ENCODE peak calls at places on chromosomes 3 and 15, in ten cellular contexts. H is RKO, R is KG1, J is A172, N is AG20443, Y is posterior vena cava, B is COR-L47, S is T-cell, Q is fibroblast of gingiva, W is bronchial epithelial cell. U is an unnamed sample.

GRCh38 chr15:29522373-29523276 is 253.0 kb upstream of the NSMCE3 start:
- DNase-seq in H (no peak), R (no peak), S (no peak), N (no peak), W (peak), Q (no peak), Y (no peak), B (peak), J (peak), U (no peak)

GRCh38 chr3:147189016-147189415 is 217.3 kb downstream of the ZIC4 start:
- DNase-seq in Q (no peak), R (no peak), H (no peak), Y (no peak), W (no peak), J (no peak), S (no peak), B (no peak), N (no peak), U (no peak)

GRCh38 chr15:88166330-88166993 is 90.1 kb downstream of the NTRK3 start:
- DNase-seq in R (no peak), B (no peak), J (peak), N (peak), Q (no peak), Y (no peak), S (no peak), W (no peak), H (peak), U (no peak)

GRCh38 chr15:59879506-59879905 is 124.6 kb upstream of the FOXB1 start:
- DNase-seq in H (no peak), J (peak), Y (no peak), Q (peak), S (no peak), W (peak), R (no peak), B (no peak), N (peak), U (no peak)

GRCh38 chr3:179324270-179324754 is 1.5 kb downstream of the ZNF639 start:
- DNase-seq in J (peak), Q (peak), W (peak), S (no peak), R (no peak), H (peak), N (peak), B (peak), Y (no peak), U (no peak)

GRCh38 chr15:63439536-63440264 is 58.1 kb upstream of the CA12 start:
- DNase-seq in R (no peak), J (peak), B (no peak), N (peak), Q (no peak), S (no peak), Y (no peak), W (peak), H (peak), U (no peak)

GRCh38 chr15:37101634-37102314 is 1.4 kb upstream of the MEIS2 start:
- DNase-seq in W (no peak), S (no peak), J (peak), Q (peak), B (peak), N (peak), R (no peak), Y (peak), H (peak), U (no peak)

GRCh38 chr3:45054196-45054857 is 28.2 kb downstream of the CLEC3B start:
- DNase-seq in Q (peak), S (no peak), J (peak), H (no peak), N (peak), W (peak), Y (no peak), B (no peak), R (no peak), U (no peak)

GRCh38 chr3:134708025-134708597 is 57.3 kb upstream of the KY start:
- DNase-seq in H (no peak), N (no peak), R (no peak), W (peak), Q (no peak), Y (no peak), B (no peak), S (no peak), J (peak), U (no peak)

GRCh38 chr15:36796161-36796560 is 216.7 kb downstream of the CDIN1 start:
- DNase-seq in J (peak), Q (no peak), H (no peak), S (no peak), N (no peak), R (no peak), Y (no peak), W (no peak), B (no peak), U (no peak)

GRCh38 chr3:123818921-123819429 is 65.2 kb downstream of the MYLK start:
- DNase-seq in B (no peak), S (no peak), Y (no peak), R (no peak), J (peak), N (no peak), H (no peak), Q (peak), W (peak), U (no peak)

GRCh38 chr15:101489236-101489632 is 273 bp downstream of the PCSK6 start:
- DNase-seq in S (no peak), H (peak), N (no peak), J (no peak), B (peak), R (no peak), Y (peak), Q (no peak), W (no peak), U (no peak)

GRCh38 chr15:83178869-83179325 is 28.7 kb downstream of the HDGFL3 start:
- DNase-seq in N (no peak), S (no peak), R (no peak), Y (no peak), Q (no peak), H (no peak), B (no peak), J (no peak), W (no peak), U (no peak)

GRCh38 chr3:72355168-72355567 is 493.1 kb downstream of the SHQ1 start:
- DNase-seq in Y (no peak), Q (no peak), J (no peak), R (no peak), N (no peak), H (no peak), S (no peak), B (no peak), W (no peak), U (no peak)

GRCh38 chr3:112979244-112979832 is 4.4 kb upstream of the CD200R1 start:
- DNase-seq in H (peak), R (no peak), Y (no peak), W (peak), S (no peak), N (peak), Q (peak), B (peak), J (peak), U (no peak)

GRCh38 chr3:38980972-38981371 is 70.8 kb downstream of the SCN11A start:
- DNase-seq in H (no peak), B (no peak), R (no peak), Y (no peak), W (no peak), J (no peak), S (no peak), N (no peak), Q (no peak), U (no peak)

GRCh38 chr3:56773588-56774330 is 28.0 kb downstream of the ARHGEF3 start:
- DNase-seq in J (no peak), B (no peak), Q (no peak), H (no peak), R (no peak), N (no peak), Y (no peak), W (no peak), S (no peak), U (no peak)

GRCh38 chr3:48143567-48143966 is 44.6 kb downstream of the CDC25A start:
- DNase-seq in B (no peak), H (no peak), N (no peak), Y (no peak), Q (no peak), R (no peak), J (no peak), W (no peak), S (no peak), U (no peak)

GRCh38 chr3:52171577-52172261 is 17.5 kb upstream of the POC1A start:
- DNase-seq in Q (peak), J (peak), N (peak), B (no peak), S (no peak), R (no peak), Y (no peak), W (peak), H (peak), U (no peak)

GRCh38 chr3:123678108-123678511 is 93.3 kb upstream of the HACD2 start:
- DNase-seq in Q (peak), N (peak), B (no peak), H (no peak), R (no peak), J (peak), Y (no peak), W (peak), S (no peak), U (no peak)

GRCh38 chr3:126540342-126540849 is 16.4 kb downstream of the CHST13 start:
- DNase-seq in H (peak), S (no peak), R (peak), B (no peak), N (peak), Q (peak), J (peak), W (peak), Y (peak), U (no peak)

GRCh38 chr3:159929181-159929893 is 59.3 kb upstream of the IL12A start:
- DNase-seq in Q (peak), J (peak), B (peak), Y (no peak), N (peak), H (no peak), W (peak), R (no peak), S (no peak), U (no peak)

GRCh38 chr3:47444103-47444502 is 31.6 kb downstream of the SCAP start:
- DNase-seq in B (no peak), R (no peak), Y (no peak), H (no peak), S (no peak), Q (no peak), W (peak), N (peak), J (no peak), U (no peak)

GRCh38 chr3:137116619-137117018 is 158.8 kb downstream of the IL20RB start:
- DNase-seq in H (no peak), J (no peak), R (no peak), B (no peak), Q (no peak), W (peak), Y (no peak), S (no peak), N (no peak), U (no peak)

GRCh38 chr3:167318996-167319615 is 61.0 kb downstream of the ZBBX start:
- DNase-seq in B (peak), Q (no peak), J (no peak), N (no peak), Y (no peak), R (peak), H (no peak), S (no peak), W (peak), U (no peak)

GRCh38 chr3:15042936-15043335 is 22.2 kb downstream of the MRPS25 start:
- DNase-seq in N (no peak), S (no peak), H (no peak), Q (no peak), B (no peak), W (peak), J (peak), R (no peak), Y (no peak), U (no peak)

GRCh38 chr3:135973846-135974245 is 8.3 kb downstream of the PPP2R3A start:
- DNase-seq in H (no peak), J (no peak), N (no peak), B (no peak), Q (no peak), Y (no peak), W (no peak), S (no peak), R (no peak), U (no peak)

GRCh38 chr3:29311805-29312204 is 30.9 kb downstream of the RBMS3 start:
- DNase-seq in N (peak), Q (no peak), S (no peak), W (no peak), B (no peak), H (no peak), J (no peak), R (no peak), Y (no peak), U (no peak)

GRCh38 chr3:35946857-35947514 is 307.7 kb downstream of the ARPP21 start:
- DNase-seq in Q (no peak), B (peak), W (no peak), J (no peak), H (no peak), Y (no peak), S (no peak), N (no peak), R (no peak), U (no peak)

GRCh38 chr15:40358492-40359353 is 704 bp downstream of the DISP2 start:
- DNase-seq in R (no peak), Q (no peak), W (no peak), Y (peak), J (no peak), N (no peak), H (no peak), B (peak), S (no peak), U (no peak)

GRCh38 chr15:51267714-51268105 is 70.7 kb downstream of the CYP19A1 start:
- DNase-seq in J (peak), Q (peak), R (no peak), B (peak), H (no peak), Y (no peak), N (peak), W (no peak), S (no peak), U (no peak)

GRCh38 chr3:76107935-76108570 is 322.7 kb upstream of the ZNF717 start:
- DNase-seq in B (no peak), W (peak), N (peak), Q (peak), Y (no peak), J (no peak), H (peak), S (no peak), R (no peak), U (no peak)

GRCh38 chr3:131107637-131108433 is 81.2 kb downstream of the NEK11 start:
- DNase-seq in J (peak), R (no peak), W (peak), B (no peak), H (no peak), Q (no peak), S (no peak), N (no peak), Y (no peak), U (no peak)

GRCh38 chr3:126353694-126354321 is 3.4 kb downstream of the KLF15 start:
- DNase-seq in Q (no peak), Y (peak), S (no peak), J (no peak), B (no peak), R (no peak), W (no peak), H (no peak), N (no peak), U (no peak)

GRCh38 chr3:90184861-90185260 is 1077.4 kb downstream of the EPHA3 start:
- DNase-seq in R (no peak), B (no peak), S (no peak), W (peak), Y (no peak), Q (peak), H (peak), N (no peak), J (peak), U (no peak)

GRCh38 chr3:145857956-145858355 is 303.0 kb downstream of the PLOD2 start:
- DNase-seq in W (peak), J (peak), N (no peak), Y (no peak), S (no peak), H (no peak), B (no peak), Q (no peak), R (no peak), U (no peak)

U was measured in CD4-positive, alpha-beta T cell.